ENCODE peak calls at places on chromosomes 13 and 19, in four cellular contexts. J is SK-N-SH, U is lower lobe of right lung, K is bronchial epithelial cell. Z is an unnamed sample.

GRCh38 chr13:40578055-40578454 is 88.4 kb downstream of the FOXO1 start:
- DNase-seq in J (no peak), U (no peak), K (no peak), Z (no peak)

GRCh38 chr13:56622840-56623239 is 517.9 kb upstream of the PRR20A start:
- DNase-seq in J (no peak), U (no peak), K (no peak), Z (no peak)

GRCh38 chr19:7979559-7979958 is 25.9 kb downstream of the ELAVL1 start:
- DNase-seq in J (no peak), U (peak), K (no peak), Z (no peak)

GRCh38 chr13:41565221-41565620 is 107.9 kb downstream of the RGCC start:
- DNase-seq in J (no peak), U (no peak), K (no peak), Z (peak)

GRCh38 chr13:26058704-26059103 is 6.9 kb upstream of the SHISA2 start:
- DNase-seq in J (no peak), U (no peak), K (no peak), Z (no peak)

GRCh38 chr13:94901070-94901469 is 188.7 kb upstream of the SOX21 start:
- DNase-seq in J (no peak), U (no peak), K (no peak), Z (no peak)

GRCh38 chr13:37313383-37313782 is 207.9 kb upstream of the CSNK1A1L start:
- DNase-seq in J (no peak), U (no peak), K (peak), Z (peak)

GRCh38 chr13:33799950-33800592 is 17.9 kb upstream of the RFC3 start:
- DNase-seq in J (peak), U (no peak), K (peak), Z (peak)

GRCh38 chr19:1396768-1397679 is 4.3 kb downstream of the GAMT start:
- DNase-seq in J (no peak), U (no peak), K (no peak), Z (no peak)

GRCh38 chr13:111131048-111131447 is 15.9 kb downstream of the ARHGEF7 start:
- DNase-seq in J (no peak), U (no peak), K (no peak), Z (no peak)

GRCh38 chr19:279656-280055 is 11.5 kb downstream of the PLPP2 start:
- DNase-seq in J (no peak), U (no peak), K (no peak), Z (no peak)

GRCh38 chr13:39952244-39953233 is 297.1 kb downstream of the COG6 start:
- DNase-seq in J (no peak), U (no peak), K (peak), Z (no peak)

GRCh38 chr13:42574011-42574410 is at the start of gene TNFSF11:
- DNase-seq in J (peak), U (no peak), K (no peak), Z (peak)

GRCh38 chr13:33052446-33052845 is 36.2 kb downstream of the KL start:
- DNase-seq in J (no peak), U (no peak), K (no peak), Z (no peak)

GRCh38 chr13:59674616-59675015 is 489.1 kb downstream of the DIAPH3 start:
- DNase-seq in J (no peak), U (no peak), K (no peak), Z (no peak)

GRCh38 chr19:35774274-35775045 is 904 bp upstream of the ARHGAP33 start:
- DNase-seq in J (no peak), U (no peak), K (no peak), Z (no peak)

GRCh38 chr19:14375055-14375581 is 6.1 kb upstream of the ADGRE5 start:
- DNase-seq in J (no peak), U (peak), K (no peak), Z (no peak)

GRCh38 chr19:29866011-29866410 is 54.2 kb downstream of the CCNE1 start:
- DNase-seq in J (no peak), U (no peak), K (no peak), Z (no peak)

GRCh38 chr13:113187263-113187669 is 21.2 kb downstream of the PCID2 start:
- DNase-seq in J (peak), U (no peak), K (peak), Z (peak)

GRCh38 chr13:27636624-27637288 is 15.1 kb downstream of the POLR1D start:
- DNase-seq in J (no peak), U (no peak), K (no peak), Z (no peak)

GRCh38 chr13:98454389-98454881 is 122.5 kb downstream of the STK24 start:
- DNase-seq in J (no peak), U (no peak), K (peak), Z (peak)

GRCh38 chr19:33005440-33005839 is 33.4 kb downstream of the FAAP24 start:
- DNase-seq in J (no peak), U (no peak), K (peak), Z (peak)

GRCh38 chr19:54160948-54161347 is 1.4 kb upstream of the LENG1 start:
- DNase-seq in J (no peak), U (no peak), K (no peak), Z (no peak)
- H3K4me3 ChIP-seq in J (peak), U (peak), K (no peak), Z (peak)

GRCh38 chr13:30121244-30121643 is 186.1 kb downstream of the KATNAL1 start:
- DNase-seq in J (no peak), U (no peak), K (no peak), Z (no peak)

GRCh38 chr13:30116379-30116778 is 191.0 kb downstream of the KATNAL1 start:
- DNase-seq in J (no peak), U (no peak), K (no peak), Z (no peak)

GRCh38 chr13:30120133-30120822 is 187.1 kb downstream of the KATNAL1 start:
- DNase-seq in J (no peak), U (no peak), K (no peak), Z (no peak)

GRCh38 chr13:30121666-30122065 is 185.7 kb downstream of the KATNAL1 start:
- DNase-seq in J (no peak), U (no peak), K (no peak), Z (no peak)

DNA sequence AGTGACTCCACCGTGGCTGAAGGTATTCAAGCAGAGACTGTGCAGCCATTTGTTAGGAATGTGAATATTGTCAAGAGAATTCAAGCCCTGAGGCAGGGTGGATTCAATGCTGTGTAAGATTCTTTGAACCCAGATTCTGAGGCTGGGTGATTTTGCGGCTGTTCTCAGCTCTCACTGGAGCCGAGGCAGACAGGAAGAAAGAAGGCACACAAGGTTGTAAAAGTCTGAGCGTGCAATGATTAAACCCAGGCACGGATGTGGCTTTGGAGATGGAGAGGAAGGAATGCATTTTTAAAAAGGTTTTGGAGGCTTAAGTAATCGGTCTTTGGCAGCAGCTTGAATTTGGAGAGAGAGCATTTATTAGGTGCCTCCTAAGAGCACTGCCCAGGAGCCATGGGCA is 187.9 kb downstream of the KATNAL1 start:
- DNase-seq in J (no peak), U (no peak), K (peak), Z (peak)
- H3K4me3 ChIP-seq in J (peak), U (no peak), K (no peak), Z (no peak)

GRCh38 chr19:17556995-17557394 is 1.5 kb downstream of the COLGALT1 start:
- DNase-seq in J (no peak), U (no peak), K (no peak), Z (no peak)

GRCh38 chr19:17562097-17562496 is 6.6 kb downstream of the COLGALT1 start:
- DNase-seq in J (no peak), U (no peak), K (no peak), Z (no peak)

GRCh38 chr19:17557461-17557860 is 2.0 kb downstream of the COLGALT1 start:
- DNase-seq in J (no peak), U (peak), K (no peak), Z (no peak)

GRCh38 chr19:17555929-17556813 is 722 bp downstream of the COLGALT1 start:
- DNase-seq in J (peak), U (peak), K (peak), Z (peak)

GRCh38 chr19:17560205-17560595 is 4.8 kb downstream of the COLGALT1 start:
- DNase-seq in J (no peak), U (peak), K (peak), Z (peak)
- H3K4me3 ChIP-seq in J (no peak), U (no peak), K (no peak), Z (no peak)

GRCh38 chr19:17108453-17108784 is 32.8 kb downstream of the MYO9B start:
- DNase-seq in J (no peak), U (no peak), K (no peak), Z (no peak)
- H3K4me3 ChIP-seq in J (no peak), U (no peak), K (no peak), Z (no peak)

DNA sequence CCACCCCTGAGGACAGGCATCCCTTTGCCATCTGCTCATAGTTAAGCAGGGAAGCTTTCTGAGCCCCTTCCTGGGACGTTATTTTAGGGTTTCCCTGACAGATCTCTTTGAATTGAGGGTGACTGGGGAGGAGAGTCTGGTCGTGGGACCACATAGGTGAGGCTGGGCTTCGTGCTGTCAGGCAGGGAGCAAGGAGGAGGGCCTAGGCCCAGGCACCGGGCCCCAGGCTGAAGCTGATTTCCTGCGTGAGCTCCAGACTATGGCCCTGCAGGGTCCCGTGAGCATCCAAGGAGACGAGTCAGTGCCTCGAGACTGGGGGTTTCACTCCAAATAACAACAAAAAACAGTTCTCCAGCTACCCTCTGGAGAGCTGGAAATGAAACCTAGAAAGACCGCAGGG is 60.4 kb downstream of the MYO9B start:
- DNase-seq in J (no peak), U (no peak), K (no peak), Z (no peak)
- H3K4me3 ChIP-seq in J (no peak), U (no peak), K (no peak), Z (no peak)